ENCODE peak calls at places on chromosomes 4 and X, in nine cellular contexts. R is AG04450, N is B cell, F is foreskin keratinocyte, E is HCT116, Q is testis, C is GM10248, H is BJ, V is omental fat pad. B is an unnamed sample.

GRCh38 chr4:75919914-75920313 is 17.7 kb upstream of the PPEF2 start:
- DNase-seq in H (no peak), Q (no peak), N (no peak), V (no peak), F (no peak), E (no peak), C (no peak), R (no peak), B (no peak)

GRCh38 chrX:65488496-65488895 is 46.1 kb downstream of the LAS1L start:
- DNase-seq in R (no peak), Q (no peak), E (no peak), C (no peak), F (no peak), V (no peak), N (no peak), H (peak; percentile 13), B (no peak)

GRCh38 chrX:13376857-13377441 is 57.1 kb upstream of the ATXN3L start:
- DNase-seq in C (no peak), H (peak; percentile 91), Q (no peak), F (peak; percentile 82), E (no peak), R (peak; percentile 89), V (no peak), N (no peak), B (peak; percentile 32)

GRCh38 chr4:38728651-38729141 is 54.1 kb downstream of the TLR10 start:
- DNase-seq in V (no peak), C (no peak), Q (no peak), R (no peak), E (peak; percentile 77), F (no peak), N (no peak), H (no peak), B (peak; percentile 64)

GRCh38 chr4:143344774-143345173 is 8.1 kb downstream of the GAB1 start:
- DNase-seq in Q (no peak), N (no peak), H (no peak), C (no peak), R (no peak), V (no peak), F (no peak), E (no peak), B (no peak)

GRCh38 chrX:30620125-30620524 is 33.1 kb upstream of the GK start:
- DNase-seq in R (no peak), N (no peak), E (no peak), V (no peak), Q (no peak), C (no peak), F (no peak), H (no peak), B (no peak)

GRCh38 chr4:18234108-18234507 is 212.6 kb upstream of the LCORL start:
- DNase-seq in E (no peak), N (no peak), H (no peak), R (no peak), C (no peak), F (no peak), Q (no peak), V (no peak), B (no peak)

GRCh38 chrX:26788402-26788998 is 572.5 kb downstream of the MAGEB5 start:
- DNase-seq in V (no peak), N (no peak), E (no peak), F (peak; percentile 31), C (no peak), H (no peak), Q (no peak), R (no peak), B (no peak)

GRCh38 chr4:114905017-114905416 is 208.4 kb downstream of the NDST4 start:
- DNase-seq in F (no peak), N (no peak), E (no peak), Q (no peak), R (no peak), V (no peak), C (no peak), H (no peak), B (no peak)

GRCh38 chr4:7625073-7625472 is 190.3 kb upstream of the PSAPL1 start:
- DNase-seq in Q (no peak), R (peak; percentile 8), F (no peak), E (no peak), V (no peak), H (no peak), N (no peak), C (no peak), B (no peak)

GRCh38 chr4:22202351-22203343 is 254.1 kb upstream of the KCNIP4 start:
- DNase-seq in F (no peak), H (no peak), N (no peak), Q (no peak), R (no peak), V (no peak), C (no peak), E (no peak), B (no peak)

GRCh38 chr4:102438873-102439614 is 62.1 kb upstream of the NFKB1 start:
- DNase-seq in F (peak; percentile 86), C (no peak), V (no peak), E (no peak), H (peak; percentile 89), R (peak; percentile 86), Q (no peak), N (no peak), B (no peak)

GRCh38 chrX:129980540-129981206 is 1.8 kb upstream of the BCORL1 start:
- DNase-seq in N (no peak), R (no peak), C (peak; percentile 38), Q (peak; percentile 35), H (no peak), V (no peak), F (no peak), E (no peak), B (peak; percentile 52)

GRCh38 chrX:72392816-72393800 is 87.4 kb upstream of the CITED1 start:
- DNase-seq in C (no peak), Q (no peak), H (no peak), F (no peak), E (no peak), N (no peak), R (no peak), V (no peak), B (no peak)

GRCh38 chr4:110622841-110623709 is at the start of gene PITX2:
- DNase-seq in H (peak; percentile 43), N (no peak), V (peak; percentile 55), Q (peak; percentile 89), R (peak; percentile 57), E (peak; percentile 92), F (peak; percentile 95), C (peak; percentile 82), B (peak; percentile 53)

GRCh38 chrX:39808471-39808917 is 289.3 kb downstream of the BCOR start:
- DNase-seq in V (no peak), H (peak; percentile 72), C (no peak), E (no peak), N (no peak), R (no peak), F (no peak), Q (no peak), B (no peak)

GRCh38 chrX:39813631-39814246 is 284.0 kb downstream of the BCOR start:
- DNase-seq in H (no peak), V (no peak), N (no peak), R (no peak), C (no peak), Q (peak; percentile 72), F (no peak), E (no peak), B (no peak)

GRCh38 chrX:39810901-39811300 is 286.9 kb downstream of the BCOR start:
- DNase-seq in R (no peak), H (no peak), C (no peak), E (no peak), Q (no peak), F (no peak), V (no peak), N (no peak), B (no peak)

GRCh38 chrX:39809326-39809725 is 288.4 kb downstream of the BCOR start:
- DNase-seq in Q (no peak), R (no peak), C (no peak), N (no peak), V (no peak), E (no peak), F (peak; percentile 39), H (peak; percentile 45), B (no peak)

DNA sequence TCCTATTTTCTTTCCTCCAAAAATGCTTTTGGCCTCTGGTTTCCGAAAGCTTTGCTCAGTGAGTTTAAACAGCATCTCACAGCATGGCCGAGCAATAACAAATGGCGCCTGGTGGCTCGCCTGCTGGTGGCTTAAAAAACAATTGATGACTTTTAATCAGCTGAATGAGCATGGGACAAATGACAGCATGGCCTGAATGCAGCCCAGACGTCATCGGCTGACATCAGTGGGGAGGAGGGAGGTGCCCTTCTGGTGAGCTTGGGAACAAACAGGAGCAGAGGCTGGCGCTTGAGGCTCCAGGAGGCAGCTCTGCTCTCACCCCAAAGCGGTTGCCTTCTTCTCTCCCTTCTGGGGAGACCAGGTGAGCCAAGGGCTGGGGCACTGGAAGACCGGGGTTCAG is 286.4 kb downstream of the BCOR start:
- DNase-seq in C (no peak), H (no peak), Q (no peak), N (no peak), V (no peak), F (no peak), E (no peak), R (no peak), B (no peak)
- TF ChIP-seq CTCF in C (no peak), H (no peak), Q (no peak), N (no peak), V (no peak), F (no peak), E (no peak), R (no peak), B (no peak)

DNA sequence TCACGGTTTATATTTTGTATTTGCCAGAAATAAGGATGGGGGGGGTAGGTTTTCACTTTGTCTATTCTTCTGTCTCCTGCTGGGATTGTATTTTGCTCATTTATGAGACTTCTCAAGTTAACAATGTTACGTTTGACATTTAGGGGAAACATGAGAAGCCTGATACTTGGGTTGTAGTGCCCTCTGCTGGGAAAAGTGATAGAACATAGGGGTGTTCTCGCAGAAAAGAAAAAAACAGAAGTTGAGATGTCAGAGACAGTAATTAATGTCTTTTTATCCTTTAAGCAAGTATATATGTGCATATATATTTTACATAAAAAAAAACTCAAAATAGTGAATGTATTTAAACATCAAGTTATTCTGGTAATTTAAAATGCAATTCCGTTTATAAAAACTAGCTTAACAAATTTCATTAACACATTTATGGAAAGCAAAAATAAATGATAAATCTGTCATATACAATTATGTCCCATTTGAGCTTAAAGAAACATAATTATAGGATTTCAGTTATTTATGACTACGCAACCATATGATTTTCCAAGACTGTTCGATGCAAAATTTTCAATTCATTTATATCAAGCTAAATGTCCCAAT is 46.0 kb upstream of the TMPRSS11F start:
- DNase-seq in C (peak; percentile 47), V (no peak), R (peak; percentile 20), H (peak; percentile 4), F (peak; percentile 23), Q (peak; percentile 65), E (peak; percentile 54), N (no peak), B (no peak)
- TF ChIP-seq CTCF in C (peak; percentile 57), V (no peak), R (peak; percentile 77), H (peak; percentile 72), F (peak; percentile 94), Q (no peak), E (peak; percentile 85), N (peak; percentile 73), B (no peak)

GRCh38 chr4:177100307-177100706 is 209.4 kb upstream of the NEIL3 start:
- DNase-seq in E (no peak), Q (no peak), H (no peak), F (no peak), N (no peak), V (no peak), R (no peak), C (no peak), B (no peak)
- TF ChIP-seq CTCF in E (no peak), Q (no peak), H (no peak), F (no peak), N (no peak), V (no peak), R (no peak), C (no peak), B (no peak)

GRCh38 chr4:3783691-3784306 is 17.6 kb downstream of the ADRA2C start:
- DNase-seq in H (no peak), E (no peak), F (no peak), R (no peak), C (peak; percentile 51), Q (peak; percentile 41), N (no peak), V (no peak), B (no peak)
- TF ChIP-seq CTCF in H (peak; percentile 24), E (no peak), F (no peak), R (peak; percentile 14), C (no peak), Q (no peak), N (no peak), V (no peak), B (no peak)

B was measured in lung.